ENCODE peak calls at places on chromosomes 6 and 20, in eight cellular contexts. One of them, this sample, is unnamed.

GRCh38 chr20:1429143-1429728 is 36.4 kb upstream of the FKBP1A start:
- DNase-seq in SK-N-SH: no peak
- DNase-seq in mammary epithelial cell: no peak
- DNase-seq in upper lobe of left lung: no peak
- DNase-seq in GM12865: no peak
- DNase-seq in pancreas: no peak
- DNase-seq in upper lobe of right lung: no peak
- DNase-seq in lower lobe of right lung: no peak
- DNase-seq in this sample: no peak

GRCh38 chr6:107185570-107185969 is 70.3 kb upstream of the BEND3 start:
- DNase-seq in SK-N-SH: peak
- DNase-seq in mammary epithelial cell: peak
- DNase-seq in upper lobe of left lung: peak
- DNase-seq in GM12865: no peak
- DNase-seq in pancreas: no peak
- DNase-seq in upper lobe of right lung: no peak
- DNase-seq in lower lobe of right lung: no peak
- DNase-seq in this sample: no peak

GRCh38 chr6:77463881-77464867 is 883 bp upstream of the HTR1B start:
- DNase-seq in SK-N-SH: no peak
- DNase-seq in mammary epithelial cell: no peak
- DNase-seq in upper lobe of left lung: no peak
- DNase-seq in GM12865: no peak
- DNase-seq in pancreas: no peak
- DNase-seq in upper lobe of right lung: peak
- DNase-seq in lower lobe of right lung: peak
- DNase-seq in this sample: no peak

GRCh38 chr6:131840936-131841583 is 33.2 kb downstream of the ENPP1 start:
- DNase-seq in SK-N-SH: no peak
- DNase-seq in mammary epithelial cell: no peak
- DNase-seq in upper lobe of left lung: no peak
- DNase-seq in GM12865: no peak
- DNase-seq in pancreas: no peak
- DNase-seq in upper lobe of right lung: no peak
- DNase-seq in lower lobe of right lung: no peak
- DNase-seq in this sample: no peak

GRCh38 chr6:3427740-3428085 is 29.1 kb downstream of the SLC22A23 start:
- DNase-seq in SK-N-SH: no peak
- DNase-seq in mammary epithelial cell: no peak
- DNase-seq in upper lobe of left lung: no peak
- DNase-seq in GM12865: no peak
- DNase-seq in pancreas: peak
- DNase-seq in upper lobe of right lung: no peak
- DNase-seq in lower lobe of right lung: no peak
- DNase-seq in this sample: no peak

GRCh38 chr6:146300540-146300939 is 243.1 kb upstream of the RAB32 start:
- DNase-seq in SK-N-SH: no peak
- DNase-seq in mammary epithelial cell: no peak
- DNase-seq in upper lobe of left lung: no peak
- DNase-seq in GM12865: no peak
- DNase-seq in pancreas: no peak
- DNase-seq in upper lobe of right lung: no peak
- DNase-seq in lower lobe of right lung: no peak
- DNase-seq in this sample: no peak

GRCh38 chr6:5085638-5086293 is 625 bp downstream of the PPP1R3G start:
- DNase-seq in SK-N-SH: peak
- DNase-seq in mammary epithelial cell: peak
- DNase-seq in upper lobe of left lung: no peak
- DNase-seq in GM12865: peak
- DNase-seq in pancreas: no peak
- DNase-seq in upper lobe of right lung: peak
- DNase-seq in lower lobe of right lung: no peak
- DNase-seq in this sample: no peak

GRCh38 chr6:39092124-39092523 is 22.9 kb downstream of the SAYSD1 start:
- DNase-seq in SK-N-SH: peak
- DNase-seq in mammary epithelial cell: no peak
- DNase-seq in upper lobe of left lung: no peak
- DNase-seq in GM12865: peak
- DNase-seq in pancreas: no peak
- DNase-seq in upper lobe of right lung: no peak
- DNase-seq in lower lobe of right lung: no peak
- DNase-seq in this sample: no peak

DNA sequence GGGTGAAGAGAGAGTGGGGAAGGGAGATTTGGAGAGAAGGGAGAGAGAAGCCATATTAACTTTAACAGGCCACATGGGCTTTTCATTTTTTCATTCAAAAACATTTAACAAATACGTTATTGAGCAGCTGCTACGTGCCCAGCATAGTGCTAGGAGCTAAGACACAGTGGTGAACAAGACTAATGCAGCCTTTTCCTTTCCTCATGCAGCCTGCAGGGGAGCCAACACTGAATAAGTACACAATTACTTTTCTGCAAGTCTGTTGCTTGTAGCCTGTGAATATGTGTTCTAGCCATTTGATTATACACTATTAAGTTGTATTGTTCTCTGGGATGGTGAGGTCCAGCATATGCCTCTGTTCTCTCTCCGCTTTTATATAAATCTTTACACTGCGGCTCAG is 1.9 kb upstream of the BLOC1S5 start:
- DNase-seq in SK-N-SH: no peak
- DNase-seq in mammary epithelial cell: no peak
- DNase-seq in upper lobe of left lung: no peak
- DNase-seq in GM12865: peak
- DNase-seq in pancreas: no peak
- DNase-seq in upper lobe of right lung: no peak
- DNase-seq in lower lobe of right lung: no peak
- DNase-seq in this sample: no peak
- TF ChIP-seq CTCF in SK-N-SH: peak
- TF ChIP-seq CTCF in mammary epithelial cell: no peak
- TF ChIP-seq CTCF in upper lobe of left lung: no peak
- TF ChIP-seq CTCF in GM12865: no peak
- TF ChIP-seq CTCF in pancreas: no peak
- TF ChIP-seq CTCF in upper lobe of right lung: no peak
- TF ChIP-seq CTCF in lower lobe of right lung: no peak
- TF ChIP-seq CTCF in this sample: no peak

GRCh38 chr6:6323352-6323751 is 2.9 kb upstream of the F13A1 start:
- DNase-seq in SK-N-SH: no peak
- DNase-seq in mammary epithelial cell: no peak
- DNase-seq in upper lobe of left lung: no peak
- DNase-seq in GM12865: no peak
- DNase-seq in pancreas: no peak
- DNase-seq in upper lobe of right lung: no peak
- DNase-seq in lower lobe of right lung: no peak
- DNase-seq in this sample: no peak

GRCh38 chr6:6317386-6317785 is 3.1 kb downstream of the F13A1 start:
- DNase-seq in SK-N-SH: no peak
- DNase-seq in mammary epithelial cell: no peak
- DNase-seq in upper lobe of left lung: no peak
- DNase-seq in GM12865: no peak
- DNase-seq in pancreas: no peak
- DNase-seq in upper lobe of right lung: no peak
- DNase-seq in lower lobe of right lung: no peak
- DNase-seq in this sample: no peak

GRCh38 chr6:6320901-6321300 is 439 bp upstream of the F13A1 start:
- DNase-seq in SK-N-SH: no peak
- DNase-seq in mammary epithelial cell: peak
- DNase-seq in upper lobe of left lung: no peak
- DNase-seq in GM12865: no peak
- DNase-seq in pancreas: no peak
- DNase-seq in upper lobe of right lung: no peak
- DNase-seq in lower lobe of right lung: no peak
- DNase-seq in this sample: no peak

GRCh38 chr6:6317825-6318733 is 2.4 kb downstream of the F13A1 start:
- DNase-seq in SK-N-SH: no peak
- DNase-seq in mammary epithelial cell: no peak
- DNase-seq in upper lobe of left lung: no peak
- DNase-seq in GM12865: no peak
- DNase-seq in pancreas: no peak
- DNase-seq in upper lobe of right lung: no peak
- DNase-seq in lower lobe of right lung: no peak
- DNase-seq in this sample: no peak

DNA sequence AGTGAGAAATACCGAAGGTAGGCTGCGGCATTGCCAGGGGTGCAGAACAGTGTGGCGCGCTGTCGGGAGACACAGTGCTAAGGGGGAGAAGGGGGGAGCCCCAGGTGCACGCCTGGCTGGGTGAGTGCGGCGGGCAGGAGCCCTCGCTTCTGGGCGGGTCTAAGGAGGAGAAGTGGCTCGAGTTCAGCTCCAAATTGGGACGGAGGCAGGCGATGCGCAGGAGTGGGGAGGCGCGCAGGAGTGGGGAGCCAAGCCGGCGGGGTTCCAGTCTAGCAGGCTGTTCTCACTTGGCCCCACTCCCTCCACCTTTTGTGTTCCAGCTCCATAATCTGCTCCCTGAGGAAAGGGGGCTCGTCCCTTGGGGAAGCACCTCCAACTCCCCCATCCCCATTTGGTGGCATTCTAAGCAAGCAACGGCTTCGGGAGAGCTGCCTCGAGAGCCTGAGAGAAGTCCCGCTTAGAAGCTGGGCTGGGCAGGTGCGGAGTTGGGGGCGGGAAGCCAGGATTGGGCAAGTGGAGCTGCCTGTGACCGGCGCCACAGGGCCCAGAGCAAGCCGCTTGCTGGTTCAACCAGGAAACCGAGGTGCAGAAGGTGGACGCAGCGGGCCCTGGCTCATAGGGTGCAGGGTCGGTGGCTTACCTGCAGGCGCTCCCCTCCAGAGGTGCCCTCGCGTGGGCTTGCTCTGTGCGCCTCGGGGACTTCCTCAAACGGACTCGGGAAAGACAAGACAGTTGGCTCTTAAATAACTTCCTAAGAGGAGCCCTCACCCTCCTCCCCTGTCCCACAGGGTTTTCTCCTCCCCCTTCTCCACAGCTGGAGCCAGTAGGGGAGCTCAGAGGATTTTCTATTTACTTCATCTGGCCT is at the start of gene F13A1:
- DNase-seq in SK-N-SH: no peak
- DNase-seq in mammary epithelial cell: no peak
- DNase-seq in upper lobe of left lung: no peak
- DNase-seq in GM12865: peak
- DNase-seq in pancreas: no peak
- DNase-seq in upper lobe of right lung: peak
- DNase-seq in lower lobe of right lung: peak
- DNase-seq in this sample: no peak
- H3K4me3 ChIP-seq in SK-N-SH: no peak
- H3K4me3 ChIP-seq in mammary epithelial cell: no peak
- H3K4me3 ChIP-seq in upper lobe of left lung: peak
- H3K4me3 ChIP-seq in GM12865: peak
- H3K4me3 ChIP-seq in pancreas: peak
- H3K4me3 ChIP-seq in upper lobe of right lung: peak
- H3K4me3 ChIP-seq in lower lobe of right lung: peak
- H3K4me3 ChIP-seq in this sample: no peak

GRCh38 chr20:62389601-62390087 is 2.7 kb downstream of the RPS21 start:
- DNase-seq in SK-N-SH: no peak
- DNase-seq in mammary epithelial cell: no peak
- DNase-seq in upper lobe of left lung: no peak
- DNase-seq in GM12865: no peak
- DNase-seq in pancreas: no peak
- DNase-seq in upper lobe of right lung: no peak
- DNase-seq in lower lobe of right lung: no peak
- DNase-seq in this sample: no peak

GRCh38 chr20:62390306-62391164 is 3.6 kb downstream of the RPS21 start:
- DNase-seq in SK-N-SH: no peak
- DNase-seq in mammary epithelial cell: no peak
- DNase-seq in upper lobe of left lung: no peak
- DNase-seq in GM12865: no peak
- DNase-seq in pancreas: no peak
- DNase-seq in upper lobe of right lung: no peak
- DNase-seq in lower lobe of right lung: no peak
- DNase-seq in this sample: no peak

GRCh38 chr20:62387219-62387913 is 463 bp downstream of the RPS21 start:
- DNase-seq in SK-N-SH: no peak
- DNase-seq in mammary epithelial cell: no peak
- DNase-seq in upper lobe of left lung: no peak
- DNase-seq in GM12865: peak
- DNase-seq in pancreas: no peak
- DNase-seq in upper lobe of right lung: no peak
- DNase-seq in lower lobe of right lung: no peak
- DNase-seq in this sample: no peak

GRCh38 chr20:62387993-62388635 is 1.2 kb downstream of the RPS21 start:
- DNase-seq in SK-N-SH: no peak
- DNase-seq in mammary epithelial cell: no peak
- DNase-seq in upper lobe of left lung: no peak
- DNase-seq in GM12865: no peak
- DNase-seq in pancreas: no peak
- DNase-seq in upper lobe of right lung: no peak
- DNase-seq in lower lobe of right lung: no peak
- DNase-seq in this sample: no peak

DNA sequence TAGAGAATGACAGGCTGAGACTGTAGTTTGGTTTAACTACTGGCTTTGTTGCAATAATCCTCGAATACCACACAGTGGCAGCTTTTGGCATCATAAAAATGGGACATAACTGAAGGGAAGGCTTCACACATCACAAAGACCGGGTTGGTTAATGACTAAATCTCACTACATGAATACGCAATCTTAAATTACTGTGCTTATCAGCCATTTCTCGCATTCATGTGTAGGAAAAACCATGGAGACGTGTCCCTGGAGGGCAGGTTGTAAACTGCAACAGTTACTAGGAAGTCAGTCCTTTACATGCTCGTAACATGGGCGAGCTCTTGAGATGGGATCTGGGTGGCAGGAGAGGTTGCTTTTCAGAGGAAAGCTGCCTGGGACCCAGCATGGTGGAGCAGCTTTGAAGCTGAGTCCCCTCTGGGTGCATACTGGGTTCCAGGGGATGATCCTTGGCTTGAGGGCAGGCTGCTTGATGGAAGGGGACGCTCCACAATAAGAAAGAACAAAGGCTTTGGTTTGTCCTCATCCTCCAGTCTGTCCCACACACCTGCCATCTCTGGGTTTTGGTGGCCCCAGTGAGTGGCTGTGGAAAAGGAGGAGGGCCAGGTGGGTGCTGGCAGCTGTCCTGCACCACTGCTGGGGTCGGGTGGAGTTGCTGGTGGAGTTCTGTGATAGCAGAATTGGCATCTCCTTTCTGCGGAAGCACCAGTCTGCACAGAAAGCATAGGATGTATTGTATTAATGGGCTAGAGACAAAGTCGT is 2.1 kb downstream of the RPS21 start:
- DNase-seq in SK-N-SH: no peak
- DNase-seq in mammary epithelial cell: no peak
- DNase-seq in upper lobe of left lung: no peak
- DNase-seq in GM12865: no peak
- DNase-seq in pancreas: no peak
- DNase-seq in upper lobe of right lung: no peak
- DNase-seq in lower lobe of right lung: no peak
- DNase-seq in this sample: no peak
- TF ChIP-seq CTCF in SK-N-SH: peak
- TF ChIP-seq CTCF in mammary epithelial cell: peak
- TF ChIP-seq CTCF in upper lobe of left lung: no peak
- TF ChIP-seq CTCF in GM12865: no peak
- TF ChIP-seq CTCF in pancreas: no peak
- TF ChIP-seq CTCF in upper lobe of right lung: no peak
- TF ChIP-seq CTCF in lower lobe of right lung: no peak
- TF ChIP-seq CTCF in this sample: no peak

DNA sequence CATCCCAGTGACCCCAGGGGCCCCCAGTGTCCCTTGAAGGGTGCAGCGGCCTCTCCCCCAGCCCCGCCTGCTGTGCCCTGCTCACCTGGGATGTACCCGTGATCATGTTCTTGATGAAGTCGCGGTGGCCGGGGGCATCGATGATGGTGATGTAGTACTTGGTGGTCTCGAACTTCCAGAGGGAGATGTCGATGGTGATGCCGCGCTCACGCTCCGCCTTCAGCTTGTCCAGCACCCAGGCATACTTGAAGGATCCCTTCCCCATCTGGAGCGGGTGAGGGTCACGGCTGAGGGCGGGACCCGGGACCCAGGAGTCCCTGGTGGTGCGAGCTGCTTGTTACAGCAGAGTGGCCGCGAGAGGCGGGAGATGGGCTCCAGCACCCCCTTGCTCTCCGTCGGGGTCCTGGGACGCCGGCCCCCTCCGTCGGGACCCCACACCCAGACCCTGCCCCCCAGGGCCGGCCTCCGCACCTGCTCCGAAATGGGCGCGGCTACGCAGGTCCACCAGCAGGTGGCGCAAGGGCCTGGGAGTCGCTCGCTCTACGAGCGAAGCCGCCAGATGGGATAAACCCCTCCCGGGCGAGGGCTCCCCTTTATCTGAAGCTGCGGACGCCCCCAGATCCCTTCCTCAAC is 3.0 kb downstream of the EEF1A2 start:
- DNase-seq in SK-N-SH: peak
- DNase-seq in mammary epithelial cell: peak
- DNase-seq in upper lobe of left lung: peak
- DNase-seq in GM12865: peak
- DNase-seq in pancreas: peak
- DNase-seq in upper lobe of right lung: peak
- DNase-seq in lower lobe of right lung: peak
- DNase-seq in this sample: no peak
- H3K4me3 ChIP-seq in SK-N-SH: peak
- H3K4me3 ChIP-seq in mammary epithelial cell: no peak
- H3K4me3 ChIP-seq in upper lobe of left lung: peak
- H3K4me3 ChIP-seq in GM12865: no peak
- H3K4me3 ChIP-seq in pancreas: peak
- H3K4me3 ChIP-seq in upper lobe of right lung: peak
- H3K4me3 ChIP-seq in lower lobe of right lung: peak
- H3K4me3 ChIP-seq in this sample: no peak